ENCODE peak calls at places on chromosomes 13 and 19, in eight cellular contexts. Y is neural progenitor cell, T is PC-3, O is OCI-LY7, G is MM.1S, Z is hepatocyte, N is SK-N-SH, X is HCT116. U is an unnamed sample. For H3K4me1 and H3K9me3, the result is how much of the 10 kb centered on the place peaks cover.

GRCh38 chr13:70170689-70171088 is 62.4 kb upstream of the KLHL1 start:
- DNase-seq in Z (no peak), T (peak), Y (no peak), N (no peak), G (no peak), O (no peak), X (no peak), U (no peak)

GRCh38 chr13:75537401-75538365 is at the start of gene COMMD6:
- DNase-seq in O (peak), Y (peak), X (peak), N (peak), T (peak), Z (peak), G (peak), U (peak)

GRCh38 chr13:50905256-50905655 is 4.3 kb upstream of the RNASEH2B start:
- DNase-seq in N (no peak), X (no peak), Z (no peak), T (no peak), O (no peak), Y (no peak), G (no peak), U (no peak)

GRCh38 chr19:3586124-3586626 is 897 bp downstream of the GIPC3 start:
- DNase-seq in G (no peak), X (no peak), Y (peak), Z (no peak), O (peak), N (peak), T (no peak), U (no peak)

GRCh38 chr19:1524206-1524971 is 512 bp downstream of the PLK5 start:
- DNase-seq in X (no peak), Y (no peak), O (no peak), T (no peak), Z (no peak), N (no peak), G (no peak), U (no peak)

GRCh38 chr13:97165527-97166425 is 56.4 kb upstream of the MBNL2 start:
- DNase-seq in X (no peak), N (no peak), Z (peak), T (peak), Y (no peak), O (no peak), G (peak), U (no peak)

GRCh38 chr19:18044825-18045304 is 36.9 kb downstream of the ARRDC2 start:
- DNase-seq in G (peak), O (peak), N (no peak), T (peak), Y (peak), Z (peak), X (no peak), U (peak)

GRCh38 chr13:97422118-97423054 is 11.6 kb upstream of the RAP2A start:
- DNase-seq in Y (no peak), N (no peak), Z (no peak), X (no peak), T (no peak), G (no peak), O (no peak), U (no peak)

GRCh38 chr19:3656747-3657394 is 30.3 kb upstream of the CACTIN start:
- DNase-seq in N (no peak), Y (no peak), X (no peak), T (peak), G (no peak), O (no peak), Z (no peak), U (no peak)

GRCh38 chr19:48529156-48529555 is 17.5 kb upstream of the LMTK3 start:
- DNase-seq in X (no peak), T (no peak), G (no peak), Z (no peak), N (no peak), Y (no peak), O (no peak), U (no peak)

GRCh38 chr13:101408154-101408553 is 8.2 kb downstream of the NALCN start:
- DNase-seq in O (no peak), T (no peak), G (no peak), N (no peak), Z (no peak), Y (no peak), X (no peak), U (no peak)

GRCh38 chr13:40164137-40164536 is 502.3 kb downstream of the FOXO1 start:
- DNase-seq in Y (no peak), Z (peak), N (no peak), T (peak), O (no peak), X (no peak), G (no peak), U (peak)

GRCh38 chr19:35498220-35498619 is 8.0 kb upstream of the KRTDAP start:
- DNase-seq in O (no peak), N (no peak), Y (no peak), T (no peak), X (no peak), Z (no peak), G (no peak), U (no peak)

GRCh38 chr13:56622840-56623239 is 517.9 kb upstream of the PRR20A start:
- DNase-seq in Z (no peak), O (no peak), T (no peak), N (no peak), Y (no peak), X (no peak), G (no peak), U (no peak)

GRCh38 chr13:55199132-55199531 is 1941.6 kb upstream of the PRR20A start:
- DNase-seq in G (no peak), Z (peak), X (no peak), O (no peak), Y (peak), N (no peak), T (peak), U (no peak)

GRCh38 chr19:17481986-17482385 is 11.7 kb downstream of the SLC27A1 start:
- DNase-seq in Z (no peak), Y (no peak), G (no peak), N (no peak), T (no peak), X (no peak), O (no peak), U (no peak)

GRCh38 chr19:38061294-38061693 is 154.3 kb downstream of the SIPA1L3 start:
- DNase-seq in Y (no peak), X (no peak), T (peak), Z (no peak), N (no peak), G (no peak), O (no peak), U (peak)

GRCh38 chr13:34675626-34676025 is 266.4 kb upstream of the NBEA start:
- DNase-seq in X (no peak), N (no peak), Z (no peak), O (no peak), Y (no peak), T (no peak), G (no peak), U (no peak)

GRCh38 chr13:37706041-37706440 is 107.5 kb upstream of the POSTN start:
- DNase-seq in G (no peak), N (no peak), O (no peak), T (no peak), Y (peak), Z (no peak), X (no peak), U (no peak)

GRCh38 chr13:72025836-72026235 is 158.8 kb upstream of the DACH1 start:
- DNase-seq in Y (no peak), Z (no peak), N (no peak), O (no peak), G (no peak), X (no peak), T (no peak), U (no peak)

GRCh38 chr19:21321996-21322395 is 7.2 kb downstream of the ZNF708 start:
- DNase-seq in Z (no peak), Y (no peak), O (no peak), N (no peak), T (no peak), X (no peak), G (no peak), U (peak)

GRCh38 chr13:80585531-80585930 is 244.6 kb upstream of the SPRY2 start:
- DNase-seq in Y (no peak), T (no peak), X (no peak), N (no peak), G (no peak), Z (no peak), O (no peak), U (no peak)

GRCh38 chr13:101149735-101150380 is 266.4 kb downstream of the NALCN start:
- DNase-seq in O (no peak), Y (peak), Z (peak), T (peak), G (no peak), N (peak), X (no peak), U (peak)

GRCh38 chr13:21232196-21232595 is 55.7 kb downstream of the MRPL57 start:
- DNase-seq in O (no peak), Z (peak), X (no peak), G (no peak), T (no peak), Y (no peak), N (no peak), U (peak)

GRCh38 chr19:4338441-4339350 is at the start of gene STAP2:
- DNase-seq in O (no peak), N (no peak), G (peak), T (peak), Y (peak), Z (peak), X (no peak), U (no peak)

GRCh38 chr13:25213716-25214115 is 41.6 kb upstream of the AMER2 start:
- DNase-seq in T (peak), X (no peak), Y (no peak), N (no peak), O (no peak), Z (no peak), G (no peak), U (peak)

GRCh38 chr19:19306191-19306590 is 14.1 kb downstream of the SUGP1 start:
- DNase-seq in Z (no peak), X (no peak), G (no peak), Y (no peak), O (no peak), T (no peak), N (no peak), U (no peak)

GRCh38 chr19:6593651-6594416 is 2.9 kb upstream of the CD70 start:
- DNase-seq in Z (no peak), G (no peak), T (no peak), N (no peak), Y (no peak), O (peak), X (no peak), U (peak)

GRCh38 chr19:57587529-57587928 is 3.6 kb downstream of the ZIK1 start:
- DNase-seq in G (no peak), T (peak), Y (no peak), O (no peak), Z (no peak), X (no peak), N (no peak), U (peak)

DNA sequence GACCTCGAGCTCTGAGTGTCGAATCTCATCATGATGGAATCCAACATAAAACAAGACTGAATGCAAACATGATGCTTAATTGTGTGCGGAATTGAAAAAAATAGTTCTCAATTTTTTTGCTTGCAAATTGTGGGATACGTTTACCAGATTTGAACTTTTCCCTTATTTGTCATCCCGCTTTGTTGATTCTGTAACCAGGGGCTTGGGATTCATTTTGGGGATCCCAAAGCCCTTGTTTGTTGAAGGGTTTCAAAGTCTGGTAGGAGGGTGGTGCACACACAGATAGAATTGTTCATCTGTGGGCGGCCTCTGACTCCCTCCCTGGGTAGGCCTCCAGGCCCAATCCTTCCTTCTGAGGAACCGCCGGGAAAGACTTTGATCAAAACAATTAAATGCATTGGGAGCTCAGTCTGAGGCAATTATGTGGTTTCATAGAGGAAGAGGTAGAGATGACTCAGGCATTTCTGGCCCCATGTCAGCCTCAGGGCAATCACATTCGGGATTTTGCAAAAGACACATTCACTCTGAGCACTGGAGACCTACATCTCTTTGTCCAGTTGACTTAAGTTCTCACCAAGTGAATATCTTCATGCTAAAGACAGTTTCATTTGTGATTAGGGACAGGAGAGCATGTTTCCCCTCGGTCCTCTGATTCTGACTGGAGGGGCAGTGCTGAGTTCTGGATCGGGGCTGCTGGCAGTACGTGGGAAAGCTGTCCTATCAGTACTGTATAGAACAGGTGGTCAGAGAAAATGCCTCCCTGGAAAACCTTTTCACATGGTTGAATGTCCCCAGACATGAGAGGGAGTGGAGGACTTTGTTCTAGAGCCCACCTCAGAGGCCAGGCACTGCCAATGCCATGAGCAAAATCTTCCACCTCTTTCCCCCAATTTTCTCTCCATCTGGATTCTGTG is 27.8 kb upstream of the IGFL4 start:
- DNase-seq in X (peak), N (no peak), Z (peak), G (no peak), Y (no peak), T (peak), O (no peak), U (peak)
- TF ChIP-seq EZH2phosphoT487 in X (no peak), N (no peak), Z (no peak), G (no peak), Y (no peak), T (no peak), O (no peak), U (peak)

GRCh38 chr13:44108345-44108858 is 228.7 kb downstream of the LACC1 start:
- DNase-seq in G (no peak), X (no peak), Y (no peak), T (peak), Z (peak), O (no peak), N (no peak), U (no peak)

GRCh38 chr13:44103721-44104490 is 224.2 kb downstream of the LACC1 start:
- DNase-seq in N (no peak), Z (no peak), X (no peak), G (no peak), T (no peak), O (no peak), Y (no peak), U (no peak)

GRCh38 chr13:44106231-44107152 is 226.8 kb downstream of the LACC1 start:
- DNase-seq in T (no peak), N (no peak), X (no peak), Y (no peak), G (no peak), O (no peak), Z (no peak), U (no peak)

GRCh38 chr13:44107357-44108121 is 227.8 kb downstream of the LACC1 start:
- DNase-seq in X (no peak), T (no peak), O (no peak), G (no peak), Z (peak), Y (no peak), N (no peak), U (no peak)

DNA sequence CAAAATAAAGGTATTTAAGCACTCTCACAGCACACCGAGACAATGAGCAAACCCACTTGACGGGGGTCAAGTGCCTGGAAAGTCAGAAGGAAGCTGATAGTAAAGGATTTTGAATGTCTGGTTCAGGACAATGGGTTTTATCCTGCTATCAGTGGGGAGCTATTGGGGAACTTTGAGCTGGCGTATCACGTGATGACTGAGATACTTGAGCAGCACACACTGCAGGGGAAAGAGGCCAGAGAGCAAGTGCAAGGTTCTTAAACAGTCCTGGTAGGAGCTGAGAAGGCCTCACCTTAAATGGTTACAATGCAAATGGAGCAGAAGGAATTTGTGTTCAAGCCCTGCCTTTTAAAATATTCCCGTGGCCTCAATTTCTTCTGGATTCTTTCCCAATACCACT is 225.3 kb downstream of the LACC1 start:
- DNase-seq in G (no peak), Z (peak), X (no peak), O (no peak), N (no peak), T (no peak), Y (no peak), U (no peak)
- H3K4me1 ChIP-seq in G (under half), Z (under half), X (under half), O (under half), N (under half), T (under half), Y (under half), U (under half)

DNA sequence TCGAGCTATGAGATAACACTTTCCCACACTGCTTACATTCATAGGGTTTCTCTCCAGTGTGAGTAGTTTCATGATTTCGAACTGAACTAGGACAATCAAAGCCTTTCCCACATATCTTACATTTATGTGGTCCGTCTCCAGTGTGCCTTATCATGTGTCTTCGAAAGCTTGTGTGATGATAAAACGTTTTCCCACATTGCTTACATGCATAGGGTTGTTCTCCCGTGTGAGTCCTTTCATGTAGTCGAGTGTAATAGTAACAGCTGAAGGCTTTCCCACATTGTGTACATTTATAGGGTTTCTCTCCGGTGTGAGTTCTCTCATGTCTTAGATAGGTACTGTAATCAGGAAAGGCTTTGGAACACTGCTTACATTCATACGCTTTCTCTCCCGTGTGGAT is 16.3 kb downstream of the ZNF823 start:
- DNase-seq in X (no peak), N (no peak), O (no peak), Y (no peak), G (no peak), Z (no peak), T (no peak), U (peak)
- H3K9me3 ChIP-seq in X (under half), N (under half), O (under half), Y (under half), G (under half), Z (under half), T (half or more), U (under half)

DNA sequence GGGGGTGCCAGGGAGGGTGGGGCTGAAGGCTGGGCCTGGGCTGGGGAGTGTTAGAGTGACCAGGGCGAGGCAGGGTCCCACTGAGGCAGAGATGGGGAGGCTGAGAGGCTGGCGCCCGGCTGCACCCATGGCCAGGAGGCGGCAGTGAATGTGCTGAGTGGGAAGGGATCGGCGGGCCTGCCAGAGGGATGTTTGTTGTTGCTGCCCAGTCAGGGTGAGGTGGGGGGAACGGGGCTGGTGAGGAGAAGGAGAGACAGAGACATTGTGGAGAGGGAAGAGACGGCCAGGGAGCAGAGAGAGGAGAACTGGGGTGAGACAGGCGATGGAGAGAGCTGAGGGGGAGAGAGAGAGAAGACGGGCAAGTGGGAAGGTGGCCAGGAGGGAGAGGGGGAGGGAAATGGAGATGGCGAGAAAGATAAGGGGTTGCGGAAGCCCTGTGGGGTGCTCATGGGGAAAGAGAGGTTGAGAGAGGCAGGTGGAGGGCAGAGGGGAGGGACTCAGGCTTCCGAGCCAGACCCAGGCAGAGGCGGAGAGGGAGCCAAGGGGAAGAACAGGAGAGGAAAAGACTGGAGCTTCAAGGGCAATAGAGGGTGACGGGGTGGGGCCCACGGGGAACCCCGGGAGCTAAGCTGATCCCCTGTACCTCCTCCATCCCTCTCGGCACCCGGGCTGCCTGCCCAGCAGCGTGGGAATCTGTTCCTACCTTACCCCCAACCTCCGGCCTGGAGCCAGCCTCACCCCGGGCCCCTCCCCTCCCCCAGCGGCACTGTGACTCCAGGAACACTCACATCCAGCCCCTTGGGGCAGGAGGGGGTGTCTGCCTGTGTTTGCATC is 690 bp upstream of the B3GNT8 start:
- DNase-seq in N (peak), X (no peak), Y (peak), O (no peak), T (no peak), Z (peak), G (no peak), U (peak)
- TF ChIP-seq EZH2phosphoT487 in N (no peak), X (no peak), Y (no peak), O (no peak), T (no peak), Z (no peak), G (no peak), U (no peak)